ENCODE peak calls at places on chromosome 14, in six cellular contexts. B is stimulated activated CD4-positive, alpha-beta T cell treated with anti-CD3 and anti-CD28 coated beads, Interleukin-2, amount 100 ng/mL, for 24 hours; S is psoas muscle; X is nephron progenitor cell; Q is DMS79 treated with DMSO at 0.1 percent for 48 hours; J is NCI-H2081. R is an unnamed sample.

GRCh38 chr14:94517641-94518257 is 8.5 kb upstream of the SERPINA12 start:
- DNase-seq in B (no peak), S (no peak), X (no peak), Q (no peak), J (no peak), R (no peak)

GRCh38 chr14:77908847-77909246 is 108.9 kb downstream of the ADCK1 start:
- DNase-seq in B (no peak), S (no peak), X (no peak), Q (no peak), J (no peak), R (no peak)

GRCh38 chr14:81246561-81247270 is 26.0 kb upstream of the GTF2A1 start:
- DNase-seq in B (no peak), S (no peak), X (no peak), Q (no peak), J (no peak), R (no peak)

GRCh38 chr14:101972126-101972785 is 7.9 kb downstream of the DYNC1H1 start:
- DNase-seq in B (no peak), S (peak), X (no peak), Q (no peak), J (peak), R (no peak)

GRCh38 chr14:65496178-65496993 is 83.9 kb downstream of the FUT8 start:
- DNase-seq in B (no peak), S (no peak), X (no peak), Q (no peak), J (no peak), R (no peak)

GRCh38 chr14:104282332-104283196 is 144.2 kb downstream of the KIF26A start:
- DNase-seq in B (no peak), S (peak), X (no peak), Q (peak), J (no peak), R (no peak)

GRCh38 chr14:106228541-106229158 is 702.3 kb downstream of the TMEM121 start:
- DNase-seq in B (no peak), S (no peak), X (no peak), Q (no peak), J (no peak), R (no peak)

GRCh38 chr14:70907996-70908917 is 998 bp downstream of the PCNX1 start:
- DNase-seq in B (peak), S (peak), X (peak), Q (peak), J (peak), R (peak)

GRCh38 chr14:75254381-75254821 is 24.2 kb upstream of the FOS start:
- DNase-seq in B (no peak), S (peak), X (no peak), Q (no peak), J (no peak), R (no peak)

GRCh38 chr14:72515779-72516770 is 377.8 kb downstream of the DPF3 start:
- DNase-seq in B (no peak), S (no peak), X (peak), Q (no peak), J (no peak), R (no peak)

R was measured in NCI-H146.